ENCODE peak calls at places on chromosomes 5 and 9, in six cellular contexts. N is T-cell, M is NCI-H69, I is fibroblast of lung, C is lower lobe of right lung, P is mesenteric fat pad. R is an unnamed sample.
A peak's percentile ranks its signal among the peaks of the same experiment; 100 is the strongest.

GRCh38 chr5:3594514-3595101 is 1.0 kb upstream of the IRX1 start:
- DNase-seq in N (no peak), P (peak; percentile 85), C (peak; percentile 48), M (no peak), I (peak; percentile 62), R (no peak)

GRCh38 chr9:111187376-111187775 is 142.6 kb downstream of the OR2K2 start:
- DNase-seq in P (no peak), C (no peak), M (no peak), I (peak; percentile 56), N (no peak), R (no peak)

GRCh38 chr5:121199238-121199999 is 652.3 kb upstream of the FTMT start:
- DNase-seq in N (no peak), C (no peak), M (no peak), P (no peak), I (peak; percentile 58), R (no peak)

GRCh38 chr9:87517732-87518131 is 20.1 kb downstream of the DAPK1 start:
- DNase-seq in I (no peak), M (no peak), C (no peak), N (no peak), P (no peak), R (peak; percentile 5)

GRCh38 chr5:172834570-172835245 is 657 bp downstream of the ERGIC1 start:
- DNase-seq in M (peak; percentile 59), C (no peak), N (no peak), P (no peak), I (no peak), R (peak; percentile 50)

GRCh38 chr5:14063691-14064090 is 79.5 kb upstream of the TRIO start:
- DNase-seq in P (no peak), C (no peak), I (peak; percentile 51), M (no peak), N (no peak), R (no peak)

GRCh38 chr5:60812426-60812825 is 31.6 kb downstream of the ELOVL7 start:
- DNase-seq in P (no peak), I (no peak), C (no peak), M (no peak), N (no peak), R (no peak)

GRCh38 chr5:33894566-33894965 is 2.8 kb upstream of the ADAMTS12 start:
- DNase-seq in P (no peak), N (no peak), C (no peak), M (no peak), I (peak; percentile 89), R (no peak)

GRCh38 chr5:58060971-58061370 is 398.9 kb downstream of the PLK2 start:
- DNase-seq in M (no peak), P (no peak), N (no peak), I (peak; percentile 71), C (no peak), R (no peak)

GRCh38 chr9:107208121-107208520 is 75.0 kb upstream of the RAD23B start:
- DNase-seq in C (no peak), M (no peak), N (no peak), I (peak; percentile 74), P (no peak), R (no peak)

GRCh38 chr5:127029513-127030258 is 672 bp downstream of the MARCHF3 start:
- DNase-seq in M (peak; percentile 95), P (no peak), I (peak; percentile 59), N (no peak), C (peak; percentile 70), R (no peak)